ENCODE peak calls at places on chromosomes 2 and 18, in eight cellular contexts. K is left lung; S is uterus; R is adrenal gland; J is ascending aorta; L is lung; V is hepatocyte; F is CD4-positive, alpha-beta memory T cell. M is an unnamed sample. For H3K4me1, the result is how much of the 10 kb centered on the place peaks cover.

GRCh38 chr2:64141711-64142405 is 2.4 kb downstream of the PELI1 start:
- DNase-seq in L (no peak), J (no peak), V (no peak), S (no peak), F (no peak), R (no peak), K (no peak), M (no peak)

GRCh38 chr2:127048969-127049897 is 57.7 kb downstream of the BIN1 start:
- DNase-seq in K (no peak), V (no peak), F (no peak), L (no peak), J (peak), S (peak), R (peak), M (no peak)

GRCh38 chr18:12783524-12783923 is 80.7 kb downstream of the PSMG2 start:
- DNase-seq in R (no peak), F (no peak), S (no peak), V (peak), L (no peak), J (no peak), K (no peak), M (no peak)

GRCh38 chr18:65606551-65607130 is 144.2 kb upstream of the CDH7 start:
- DNase-seq in L (no peak), K (no peak), R (no peak), F (no peak), J (no peak), S (no peak), V (no peak), M (no peak)

GRCh38 chr2:207767461-207768167 is 2.1 kb downstream of the FZD5 start:
- DNase-seq in J (no peak), L (peak), V (peak), F (no peak), R (peak), S (peak), K (peak), M (no peak)

GRCh38 chr2:7774481-7774880 is 857.3 kb downstream of the RNF144A start:
- DNase-seq in J (no peak), L (no peak), V (no peak), K (no peak), R (no peak), F (no peak), S (no peak), M (no peak)

GRCh38 chr18:74451148-74451547 is 6.0 kb downstream of the DIPK1C start:
- DNase-seq in L (no peak), K (no peak), J (peak), R (no peak), S (no peak), F (no peak), V (no peak), M (no peak)

GRCh38 chr2:20424300-20425290 is 22.3 kb upstream of the RHOB start:
- DNase-seq in R (peak), J (peak), L (no peak), F (no peak), S (no peak), K (peak), V (no peak), M (no peak)

GRCh38 chr2:40120021-40120420 is 331.9 kb downstream of the SLC8A1 start:
- DNase-seq in J (no peak), V (no peak), S (no peak), R (no peak), L (no peak), K (no peak), F (no peak), M (no peak)

GRCh38 chr2:203650860-203651613 is 55.4 kb upstream of the CD28 start:
- DNase-seq in K (no peak), S (no peak), F (peak), L (no peak), J (no peak), R (peak), V (peak), M (no peak)

GRCh38 chr18:48061781-48062570 is 131.5 kb upstream of the SMAD2 start:
- DNase-seq in F (no peak), V (peak), S (no peak), K (no peak), R (no peak), L (no peak), J (no peak), M (no peak)

GRCh38 chr2:26002617-26003310 is 20.5 kb upstream of the KIF3C start:
- DNase-seq in S (no peak), V (no peak), K (no peak), R (no peak), F (no peak), L (peak), J (no peak), M (no peak)

GRCh38 chr2:108853421-108853820 is 66.8 kb downstream of the CCDC138 start:
- DNase-seq in J (no peak), R (no peak), S (no peak), L (no peak), V (no peak), F (no peak), K (no peak), M (no peak)

GRCh38 chr2:186518945-186519344 is 32.9 kb downstream of the ZC3H15 start:
- DNase-seq in K (no peak), V (no peak), S (no peak), F (no peak), L (no peak), R (no peak), J (no peak), M (no peak)

GRCh38 chr2:64439194-64439593 is 14.8 kb upstream of the LGALSL start:
- DNase-seq in K (no peak), V (no peak), R (no peak), J (no peak), F (no peak), L (no peak), S (no peak), M (no peak)

GRCh38 chr18:45324489-45325111 is 290.7 kb upstream of the SLC14A2 start:
- DNase-seq in J (peak), S (peak), L (peak), V (peak), R (peak), F (no peak), K (no peak), M (no peak)

GRCh38 chr18:50282521-50283335 is 1.4 kb upstream of the MBD1 start:
- DNase-seq in J (peak), F (no peak), S (no peak), V (no peak), K (peak), R (no peak), L (no peak), M (no peak)

GRCh38 chr2:46441838-46442712 is 37.3 kb upstream of the TMEM247 start:
- DNase-seq in V (no peak), S (no peak), L (no peak), K (no peak), R (no peak), F (no peak), J (no peak), M (no peak)

GRCh38 chr2:203711399-203711798 is 5.0 kb downstream of the CD28 start:
- DNase-seq in V (no peak), L (no peak), F (no peak), K (no peak), S (no peak), R (no peak), J (no peak), M (no peak)

GRCh38 chr2:37779123-37779522 is 107.7 kb upstream of the CDC42EP3 start:
- DNase-seq in K (no peak), L (no peak), V (no peak), R (no peak), F (no peak), S (no peak), J (no peak), M (no peak)

GRCh38 chr2:220072669-220073235 is 445.3 kb downstream of the SLC4A3 start:
- DNase-seq in F (no peak), K (no peak), V (no peak), L (no peak), J (no peak), R (no peak), S (no peak), M (no peak)

GRCh38 chr2:165924950-165925349 is 28.6 kb downstream of the TTC21B start:
- DNase-seq in F (no peak), K (no peak), S (no peak), R (no peak), J (no peak), L (no peak), V (no peak), M (no peak)

GRCh38 chr2:239355139-239355538 is 45.7 kb downstream of the HDAC4 start:
- DNase-seq in F (no peak), J (no peak), R (no peak), V (no peak), L (no peak), S (no peak), K (no peak), M (no peak)

GRCh38 chr2:231386446-231386845 is 9.1 kb upstream of the B3GNT7 start:
- DNase-seq in K (no peak), F (no peak), L (no peak), J (no peak), R (no peak), V (no peak), S (no peak), M (no peak)

GRCh38 chr2:169526451-169526850 is 16.9 kb downstream of the KLHL41 start:
- DNase-seq in V (no peak), J (no peak), S (no peak), K (no peak), R (no peak), L (no peak), F (no peak), M (no peak)

GRCh38 chr18:533995-534601 is 33.6 kb upstream of the COLEC12 start:
- DNase-seq in V (no peak), L (no peak), K (no peak), S (no peak), J (no peak), R (no peak), F (no peak), M (no peak)

GRCh38 chr2:216632952-216633615 is at the start of gene IGFBP2:
- DNase-seq in R (no peak), K (no peak), V (peak), J (peak), S (peak), F (no peak), L (no peak), M (no peak)

GRCh38 chr2:39990335-39990734 is 211.3 kb upstream of the THUMPD2 start:
- DNase-seq in V (no peak), L (no peak), K (no peak), F (no peak), R (no peak), S (no peak), J (no peak), M (no peak)

GRCh38 chr18:62741118-62741566 is 25.8 kb downstream of the PHLPP1 start:
- DNase-seq in V (peak), J (no peak), K (no peak), F (no peak), S (no peak), L (no peak), R (peak), M (no peak)

GRCh38 chr18:49560277-49561126 is 1.4 kb upstream of the LIPG start:
- DNase-seq in L (no peak), K (peak), V (peak), F (no peak), S (no peak), J (no peak), R (no peak), M (no peak)

GRCh38 chr2:176122633-176123482 is at the start of gene HOXD9:
- DNase-seq in F (no peak), R (peak), V (no peak), S (peak), L (no peak), J (no peak), K (peak), M (no peak)

GRCh38 chr18:903703-904102 is 968 bp upstream of the ADCYAP1 start:
- DNase-seq in J (no peak), S (no peak), R (peak), L (no peak), V (peak), F (peak), K (peak), M (peak)

GRCh38 chr2:85712849-85713612 is 18.9 kb downstream of the GNLY start:
- DNase-seq in S (no peak), K (peak), R (peak), L (peak), V (peak), F (no peak), J (peak), M (no peak)

GRCh38 chr2:157523270-157524059 is 79.6 kb upstream of the CYTIP start:
- DNase-seq in V (no peak), S (no peak), L (no peak), J (no peak), R (no peak), K (no peak), F (no peak), M (no peak)

GRCh38 chr2:192645811-192646598 is 451.3 kb upstream of the TMEFF2 start:
- DNase-seq in S (no peak), F (no peak), K (no peak), V (no peak), R (no peak), J (no peak), L (no peak), M (no peak)

GRCh38 chr2:240620149-240620731 is 5.0 kb upstream of the GPR35 start:
- DNase-seq in F (no peak), S (no peak), K (peak), V (no peak), J (peak), R (no peak), L (no peak), M (no peak)

GRCh38 chr18:7958081-7958896 is 391.2 kb downstream of the PTPRM start:
- DNase-seq in F (no peak), K (no peak), S (no peak), J (no peak), R (no peak), L (no peak), V (no peak), M (no peak)

GRCh38 chr2:138035597-138036217 is 71.4 kb downstream of the HNMT start:
- DNase-seq in V (no peak), F (no peak), S (no peak), L (no peak), R (no peak), K (no peak), J (no peak), M (no peak)

DNA sequence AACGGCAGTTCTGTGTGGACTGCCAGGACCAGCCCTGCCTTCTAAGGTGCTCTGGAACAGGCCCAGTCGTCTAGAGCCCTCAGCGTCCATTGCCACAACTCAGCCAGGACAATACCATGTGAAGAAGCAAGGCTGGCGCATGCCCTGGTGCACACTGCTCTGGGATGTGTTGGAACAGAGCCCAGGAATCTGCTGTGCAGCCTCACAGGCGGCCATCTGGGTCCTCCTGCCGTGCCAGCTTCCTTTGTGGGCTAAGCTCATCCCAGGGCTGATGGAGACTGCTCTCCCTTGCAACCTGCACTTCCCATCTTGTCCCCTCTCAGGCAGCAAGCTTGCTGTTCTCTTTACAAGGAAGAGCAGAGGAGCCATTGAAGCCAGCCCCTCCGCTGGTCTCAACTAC is 246.4 kb upstream of the PXDN start:
- DNase-seq in S (no peak), V (no peak), R (no peak), K (no peak), F (no peak), L (no peak), J (no peak), M (no peak)
- H3K4me1 ChIP-seq in S (under half), V (under half), R (under half), K (under half), F (under half), L (under half), J (under half), M (under half)

DNA sequence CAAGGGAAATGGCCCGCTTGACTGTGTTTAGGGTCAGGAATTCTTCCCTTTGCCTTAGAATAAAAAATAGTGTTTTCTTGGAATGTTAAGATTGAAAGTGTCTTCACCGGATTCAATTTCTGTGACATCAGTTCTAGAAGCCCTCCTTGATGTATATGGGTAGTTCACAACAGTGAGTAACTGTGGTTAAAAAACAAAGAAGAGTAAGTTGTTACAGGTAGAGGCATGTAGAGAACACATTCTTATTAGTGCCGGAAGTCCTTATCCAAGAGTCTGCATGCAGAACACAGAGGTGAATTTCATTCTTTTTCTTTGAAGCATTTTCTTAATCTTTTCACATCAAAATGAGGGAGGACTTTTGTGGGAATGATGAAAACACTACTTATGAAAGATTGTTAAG is 105.5 kb downstream of the FMNL2 start:
- DNase-seq in F (no peak), K (no peak), J (no peak), L (no peak), R (no peak), V (no peak), S (no peak), M (no peak)
- H3K4me1 ChIP-seq in F (under half), K (under half), J (under half), L (under half), R (under half), V (under half), S (under half), M (under half)

DNA sequence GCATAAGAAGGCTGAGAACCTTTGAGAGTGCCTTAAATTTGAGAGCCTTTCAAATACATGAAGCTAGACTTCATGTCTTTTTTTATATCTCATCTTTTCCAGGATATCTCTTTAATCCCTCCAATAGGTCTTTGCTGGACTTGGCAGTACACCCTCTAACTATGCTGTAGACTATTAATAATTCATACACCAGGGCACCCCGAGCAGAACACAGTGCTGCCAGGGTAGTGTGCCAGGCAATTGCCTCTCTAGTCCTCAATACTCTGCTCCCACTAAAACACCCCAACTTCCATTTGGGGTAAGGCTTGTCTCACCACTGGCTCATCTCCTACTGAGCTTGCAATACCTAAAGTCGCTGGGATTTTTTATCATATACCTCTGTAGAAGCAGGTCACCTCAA is 80.8 kb downstream of the VIT start:
- DNase-seq in J (no peak), S (no peak), L (no peak), R (no peak), F (no peak), V (no peak), K (no peak), M (no peak)
- H3K4me1 ChIP-seq in J (under half), S (under half), L (under half), R (under half), F (under half), V (under half), K (under half), M (under half)

DNA sequence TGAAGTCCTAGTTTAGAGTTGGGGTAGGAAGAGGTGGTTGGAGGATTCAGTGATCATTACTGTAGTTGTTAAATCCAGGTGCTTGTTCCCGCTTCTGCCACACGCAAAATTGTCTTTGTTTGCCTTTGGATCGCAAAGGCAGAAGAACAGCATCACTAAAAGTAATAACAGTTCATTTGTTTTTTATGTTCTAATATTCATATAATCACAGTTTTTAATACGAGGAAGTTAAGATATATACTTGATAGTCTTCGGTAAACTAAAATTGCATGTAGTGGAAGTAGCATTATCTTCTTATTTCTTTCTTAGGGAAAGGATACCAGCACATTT is 365 bp downstream of the NDUFB3 start:
- DNase-seq in R (no peak), V (no peak), S (no peak), F (no peak), K (no peak), L (no peak), J (no peak), M (no peak)
- H3K4me1 ChIP-seq in R (under half), V (under half), S (under half), F (under half), K (under half), L (under half), J (under half), M (under half)

GRCh38 chr2:12725238-12726187 is 8.8 kb downstream of the TRIB2 start:
- DNase-seq in K (no peak), V (no peak), L (no peak), F (no peak), R (no peak), S (no peak), J (no peak), M (no peak)
- H3K4me1 ChIP-seq in K (under half), V (under half), L (under half), F (half or more), R (under half), S (under half), J (under half), M (half or more)

GRCh38 chr18:6821346-6821745 is 91.8 kb downstream of the ARHGAP28 start:
- DNase-seq in K (no peak), V (no peak), S (no peak), F (no peak), R (no peak), L (no peak), J (no peak), M (no peak)
- H3K4me1 ChIP-seq in K (under half), V (under half), S (under half), F (under half), R (under half), L (under half), J (under half), M (under half)

M was measured in naive thymus-derived CD4-positive, alpha-beta T cell.